ENCODE peak calls at places on chromosomes 16 and 17, in six cellular contexts. One of them, this sample, is unnamed. For H3K9me3, the result is how much of the 10 kb centered on the place peaks cover.

GRCh38 chr16:10637337-10638037 is 57.1 kb upstream of the EMP2 start:
- DNase-seq in H1: no peak
- DNase-seq in HepG2: no peak
- DNase-seq in K562: no peak
- DNase-seq in HCT116: no peak
- DNase-seq in GM12878: no peak
- DNase-seq in this sample: no peak

GRCh38 chr16:7646831-7647230 is 314.2 kb downstream of the RBFOX1 start:
- DNase-seq in H1: no peak
- DNase-seq in HepG2: no peak
- DNase-seq in K562: no peak
- DNase-seq in HCT116: no peak
- DNase-seq in GM12878: no peak
- DNase-seq in this sample: no peak

GRCh38 chr17:19456016-19456927 is 45.2 kb downstream of the RNF112 start:
- DNase-seq in H1: no peak
- DNase-seq in HepG2: no peak
- DNase-seq in K562: no peak
- DNase-seq in HCT116: no peak
- DNase-seq in GM12878: no peak
- DNase-seq in this sample: no peak

GRCh38 chr17:47866941-47867340 is 16.0 kb upstream of the SP6 start:
- DNase-seq in H1: no peak
- DNase-seq in HepG2: no peak
- DNase-seq in K562: peak
- DNase-seq in HCT116: no peak
- DNase-seq in GM12878: no peak
- DNase-seq in this sample: no peak

GRCh38 chr17:27489045-27489715 is 32.9 kb downstream of the KSR1 start:
- DNase-seq in H1: no peak
- DNase-seq in HepG2: no peak
- DNase-seq in K562: no peak
- DNase-seq in HCT116: no peak
- DNase-seq in GM12878: no peak
- DNase-seq in this sample: no peak

GRCh38 chr17:28379814-28380571 is 8.5 kb downstream of the SARM1 start:
- DNase-seq in H1: no peak
- DNase-seq in HepG2: peak
- DNase-seq in K562: no peak
- DNase-seq in HCT116: no peak
- DNase-seq in GM12878: no peak
- DNase-seq in this sample: no peak

GRCh38 chr17:8095361-8095760 is 7.8 kb upstream of the ALOX12B start:
- DNase-seq in H1: no peak
- DNase-seq in HepG2: no peak
- DNase-seq in K562: no peak
- DNase-seq in HCT116: no peak
- DNase-seq in GM12878: no peak
- DNase-seq in this sample: no peak

GRCh38 chr16:81647527-81647926 is 131.6 kb upstream of the PLCG2 start:
- DNase-seq in H1: no peak
- DNase-seq in HepG2: no peak
- DNase-seq in K562: no peak
- DNase-seq in HCT116: peak
- DNase-seq in GM12878: no peak
- DNase-seq in this sample: peak

GRCh38 chr16:89378947-89379771 is 111.2 kb downstream of the ANKRD11 start:
- DNase-seq in H1: no peak
- DNase-seq in HepG2: no peak
- DNase-seq in K562: no peak
- DNase-seq in HCT116: no peak
- DNase-seq in GM12878: no peak
- DNase-seq in this sample: no peak

GRCh38 chr17:2393954-2394749 is 6.7 kb downstream of the MNT start:
- DNase-seq in H1: no peak
- DNase-seq in HepG2: no peak
- DNase-seq in K562: no peak
- DNase-seq in HCT116: no peak
- DNase-seq in GM12878: no peak
- DNase-seq in this sample: no peak

GRCh38 chr16:89093602-89094251 is at the start of gene ACSF3:
- DNase-seq in H1: no peak
- DNase-seq in HepG2: no peak
- DNase-seq in K562: peak
- DNase-seq in HCT116: no peak
- DNase-seq in GM12878: no peak
- DNase-seq in this sample: no peak

GRCh38 chr16:4358831-4359561 is 7.9 kb upstream of the PAM16 start:
- DNase-seq in H1: no peak
- DNase-seq in HepG2: peak
- DNase-seq in K562: peak
- DNase-seq in HCT116: no peak
- DNase-seq in GM12878: no peak
- DNase-seq in this sample: peak

GRCh38 chr17:77490361-77491183 is 349.8 kb downstream of the SEC14L1 start:
- DNase-seq in H1: no peak
- DNase-seq in HepG2: no peak
- DNase-seq in K562: no peak
- DNase-seq in HCT116: no peak
- DNase-seq in GM12878: no peak
- DNase-seq in this sample: no peak
- TF ChIP-seq ZNF274 in H1: no peak
- TF ChIP-seq ZNF274 in HepG2: no peak
- TF ChIP-seq ZNF274 in K562: no peak
- TF ChIP-seq ZNF274 in HCT116: no peak
- TF ChIP-seq ZNF274 in GM12878: no peak
- TF ChIP-seq ZNF274 in this sample: no peak

GRCh38 chr16:3223913-3224515 is 10.9 kb downstream of the ZNF200 start:
- DNase-seq in H1: no peak
- DNase-seq in HepG2: no peak
- DNase-seq in K562: no peak
- DNase-seq in HCT116: no peak
- DNase-seq in GM12878: no peak
- DNase-seq in this sample: no peak
- H3K9me3 ChIP-seq in H1: half or more
- H3K9me3 ChIP-seq in HepG2: under half
- H3K9me3 ChIP-seq in K562: under half
- H3K9me3 ChIP-seq in HCT116: under half
- H3K9me3 ChIP-seq in GM12878: under half
- H3K9me3 ChIP-seq in this sample: half or more

DNA sequence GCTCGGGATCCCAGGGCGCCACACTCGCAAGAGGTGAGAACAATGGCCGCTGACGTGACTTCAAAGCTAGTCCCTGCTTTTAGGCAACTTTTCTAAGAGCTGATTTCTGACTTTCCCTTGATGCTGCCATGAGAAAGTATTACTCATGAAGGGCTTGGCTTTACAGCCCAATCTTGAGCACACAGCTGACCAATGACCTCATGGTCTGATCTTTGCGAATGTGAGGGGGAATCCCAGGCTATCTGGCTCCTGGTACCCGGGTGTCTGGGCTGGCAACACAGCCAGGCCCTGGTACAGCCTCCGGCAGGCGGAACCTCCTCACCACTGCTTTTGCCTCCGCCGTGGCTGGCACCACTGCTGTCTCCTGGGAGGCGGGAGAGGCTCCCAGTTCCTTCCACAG is 17.5 kb downstream of the NDUFAF8 start:
- DNase-seq in H1: no peak
- DNase-seq in HepG2: no peak
- DNase-seq in K562: no peak
- DNase-seq in HCT116: no peak
- DNase-seq in GM12878: no peak
- DNase-seq in this sample: no peak
- H3K9ac ChIP-seq in H1: no peak
- H3K9ac ChIP-seq in HepG2: no peak
- H3K9ac ChIP-seq in K562: no peak
- H3K9ac ChIP-seq in HCT116: no peak
- H3K9ac ChIP-seq in GM12878: no peak
- H3K9ac ChIP-seq in this sample: no peak

GRCh38 chr16:57627184-57627871 is 1.1 kb upstream of the ADGRG1 start:
- DNase-seq in H1: no peak
- DNase-seq in HepG2: peak
- DNase-seq in K562: no peak
- DNase-seq in HCT116: no peak
- DNase-seq in GM12878: no peak
- DNase-seq in this sample: peak

GRCh38 chr16:57628008-57628781 is at the start of gene ADGRG1:
- DNase-seq in H1: peak
- DNase-seq in HepG2: peak
- DNase-seq in K562: peak
- DNase-seq in HCT116: peak
- DNase-seq in GM12878: no peak
- DNase-seq in this sample: peak

GRCh38 chr16:57624806-57625500 is 3.5 kb upstream of the ADGRG1 start:
- DNase-seq in H1: no peak
- DNase-seq in HepG2: no peak
- DNase-seq in K562: no peak
- DNase-seq in HCT116: no peak
- DNase-seq in GM12878: no peak
- DNase-seq in this sample: no peak

GRCh38 chr16:57628782-57629181 is 352 bp downstream of the ADGRG1 start:
- DNase-seq in H1: no peak
- DNase-seq in HepG2: no peak
- DNase-seq in K562: no peak
- DNase-seq in HCT116: no peak
- DNase-seq in GM12878: no peak
- DNase-seq in this sample: no peak

GRCh38 chr16:57626420-57627170 is 1.8 kb upstream of the ADGRG1 start:
- DNase-seq in H1: no peak
- DNase-seq in HepG2: no peak
- DNase-seq in K562: no peak
- DNase-seq in HCT116: no peak
- DNase-seq in GM12878: no peak
- DNase-seq in this sample: no peak
- TF ChIP-seq ZNF274 in H1: no peak
- TF ChIP-seq ZNF274 in HepG2: no peak
- TF ChIP-seq ZNF274 in K562: no peak
- TF ChIP-seq ZNF274 in HCT116: no peak
- TF ChIP-seq ZNF274 in GM12878: no peak
- TF ChIP-seq ZNF274 in this sample: no peak

GRCh38 chr17:21688293-21688949 is 3.9 kb upstream of the KCNJ18 start:
- DNase-seq in H1: no peak
- DNase-seq in HepG2: no peak
- DNase-seq in K562: no peak
- DNase-seq in HCT116: no peak
- DNase-seq in GM12878: no peak
- DNase-seq in this sample: no peak
- H3K9me3 ChIP-seq in H1: half or more
- H3K9me3 ChIP-seq in HepG2: under half
- H3K9me3 ChIP-seq in K562: under half
- H3K9me3 ChIP-seq in HCT116: under half
- H3K9me3 ChIP-seq in GM12878: under half
- H3K9me3 ChIP-seq in this sample: under half

GRCh38 chr16:84777435-84777834 is 42.4 kb upstream of the CRISPLD2 start:
- DNase-seq in H1: no peak
- DNase-seq in HepG2: no peak
- DNase-seq in K562: no peak
- DNase-seq in HCT116: no peak
- DNase-seq in GM12878: no peak
- DNase-seq in this sample: no peak

GRCh38 chr16:84780063-84780462 is 39.7 kb upstream of the CRISPLD2 start:
- DNase-seq in H1: no peak
- DNase-seq in HepG2: no peak
- DNase-seq in K562: no peak
- DNase-seq in HCT116: no peak
- DNase-seq in GM12878: no peak
- DNase-seq in this sample: no peak

GRCh38 chr16:84780977-84781376 is 38.8 kb upstream of the CRISPLD2 start:
- DNase-seq in H1: no peak
- DNase-seq in HepG2: no peak
- DNase-seq in K562: no peak
- DNase-seq in HCT116: no peak
- DNase-seq in GM12878: no peak
- DNase-seq in this sample: no peak

GRCh38 chr16:84775262-84775810 is 44.4 kb upstream of the CRISPLD2 start:
- DNase-seq in H1: no peak
- DNase-seq in HepG2: no peak
- DNase-seq in K562: no peak
- DNase-seq in HCT116: no peak
- DNase-seq in GM12878: no peak
- DNase-seq in this sample: no peak

DNA sequence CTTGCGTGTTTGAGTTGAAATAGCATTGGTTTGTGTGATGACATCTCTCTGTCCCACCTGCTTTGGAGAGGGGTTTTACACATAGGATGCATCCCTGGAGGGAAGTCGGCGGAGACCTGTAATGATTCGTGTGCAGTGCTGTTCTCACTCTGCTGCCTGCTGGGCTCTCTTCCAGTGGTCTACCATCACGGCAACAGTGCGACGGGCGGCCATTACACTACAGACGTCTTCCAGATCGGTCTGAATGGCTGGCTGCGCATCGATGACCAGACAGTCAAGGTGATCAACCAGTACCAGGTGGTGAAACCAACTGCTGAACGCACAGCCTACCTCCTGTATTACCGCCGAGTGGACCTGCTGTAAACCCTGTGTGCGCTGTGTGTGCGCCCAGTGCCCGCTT is 41.1 kb upstream of the CRISPLD2 start:
- DNase-seq in H1: no peak
- DNase-seq in HepG2: no peak
- DNase-seq in K562: no peak
- DNase-seq in HCT116: no peak
- DNase-seq in GM12878: no peak
- DNase-seq in this sample: no peak
- H3K9ac ChIP-seq in H1: no peak
- H3K9ac ChIP-seq in HepG2: no peak
- H3K9ac ChIP-seq in K562: no peak
- H3K9ac ChIP-seq in HCT116: no peak
- H3K9ac ChIP-seq in GM12878: no peak
- H3K9ac ChIP-seq in this sample: no peak

DNA sequence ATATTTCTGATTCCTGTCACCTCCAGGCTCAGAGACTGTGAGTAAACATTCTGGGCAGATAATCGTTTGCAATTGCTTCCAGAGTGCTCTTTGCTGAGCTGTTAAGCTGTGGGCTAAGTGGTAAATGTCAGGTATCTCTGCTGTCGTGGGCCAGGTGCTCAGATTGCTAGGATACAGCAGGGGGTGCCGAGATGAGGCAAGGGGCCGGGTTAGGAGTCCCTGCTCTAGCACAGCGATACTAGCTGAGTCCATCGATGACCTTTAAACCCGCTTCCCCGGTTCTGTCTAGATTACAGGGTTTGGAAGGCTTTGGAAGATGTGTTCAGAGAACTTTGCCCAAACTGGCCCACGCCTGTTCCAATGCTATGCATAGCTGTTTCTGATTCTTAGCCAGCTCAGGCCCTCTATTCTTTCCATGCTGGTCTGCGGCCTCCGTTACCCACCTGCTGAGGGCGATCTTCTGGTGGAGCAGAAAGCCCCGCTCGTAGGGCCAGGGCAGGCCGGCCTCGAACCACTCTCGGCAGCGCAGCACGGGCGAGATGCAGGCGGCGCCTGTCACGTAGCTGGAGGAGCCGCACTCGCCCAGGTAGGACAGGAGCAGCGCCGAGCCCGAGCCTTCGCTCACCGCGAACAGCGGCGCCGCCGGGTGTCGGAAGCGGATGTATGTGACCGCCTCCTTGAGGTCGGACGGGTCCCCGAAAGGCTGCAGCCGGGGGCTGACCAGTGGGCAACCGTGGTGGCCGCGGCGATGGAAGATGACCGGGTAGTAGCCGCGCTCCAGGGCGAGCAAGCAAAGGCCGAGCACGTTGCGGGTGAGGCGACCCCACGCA is 979 bp downstream of the ABHD15 start:
- DNase-seq in H1: no peak
- DNase-seq in HepG2: peak
- DNase-seq in K562: no peak
- DNase-seq in HCT116: peak
- DNase-seq in GM12878: no peak
- DNase-seq in this sample: no peak
- TF ChIP-seq ZNF274 in H1: no peak
- TF ChIP-seq ZNF274 in HepG2: peak
- TF ChIP-seq ZNF274 in K562: no peak
- TF ChIP-seq ZNF274 in HCT116: no peak
- TF ChIP-seq ZNF274 in GM12878: no peak
- TF ChIP-seq ZNF274 in this sample: no peak

GRCh38 chr16:35745821-35746248 is 2286.4 kb downstream of the TP53TG3F start:
- DNase-seq in H1: no peak
- DNase-seq in HepG2: no peak
- DNase-seq in K562: no peak
- DNase-seq in HCT116: no peak
- DNase-seq in GM12878: no peak
- DNase-seq in this sample: no peak
- H3K9me3 ChIP-seq in H1: half or more
- H3K9me3 ChIP-seq in HepG2: half or more
- H3K9me3 ChIP-seq in K562: under half
- H3K9me3 ChIP-seq in HCT116: under half
- H3K9me3 ChIP-seq in GM12878: under half
- H3K9me3 ChIP-seq in this sample: under half